ENCODE peak calls at places on chromosomes 13 and 19, in ten cellular contexts. L is activated T-helper 1 cell treated with Interleukin-2 at 50 U/mL for 16 hours; G is NCI-H446; S is head of caudate nucleus; W is stimulated activated CD4-positive, alpha-beta T cell treated with anti-CD3 and anti-CD28 coated beads, Interleukin-4, amount 100 ng/mL, for 1 hour; D is Caco-2; N is mesothelial cell of epicardium; U is germinal center; X is progenitor cell of endocrine pancreas; V is NCI-H524 treated with DMSO at 0.1 percent for 48 hours. Z is an unnamed sample.

GRCh38 chr19:35641515-35642151 is at the start of gene ETV2:
- DNase-seq in X (no peak), L (no peak), N (no peak), S (no peak), G (no peak), V (no peak), W (no peak), U (peak; percentile 59), D (no peak), Z (no peak)

GRCh38 chr19:48962029-48962848 is 2.9 kb upstream of the FTL start:
- DNase-seq in V (no peak), W (peak; percentile 23), U (peak; percentile 75), G (no peak), L (no peak), S (peak; percentile 35), D (peak; percentile 89), X (no peak), N (no peak), Z (peak; percentile 81)

GRCh38 chr19:4082172-4082571 is 15.5 kb upstream of the ZBTB7A start:
- DNase-seq in G (no peak), D (no peak), S (no peak), W (no peak), X (no peak), N (no peak), U (no peak), V (no peak), L (no peak), Z (no peak)

GRCh38 chr19:2235396-2236284 is 489 bp downstream of the PLEKHJ1 start:
- DNase-seq in X (peak; percentile 31), U (no peak), D (no peak), G (no peak), S (no peak), V (no peak), W (peak; percentile 43), N (no peak), L (no peak), Z (peak; percentile 85)

GRCh38 chr19:34963531-34964406 is at the start of gene ZNF792:
- DNase-seq in D (peak; percentile 62), U (peak; percentile 73), X (peak; percentile 57), N (peak; percentile 49), G (no peak), S (peak; percentile 63), L (peak; percentile 17), W (peak; percentile 53), V (no peak), Z (peak; percentile 56)

GRCh38 chr19:35348909-35349611 is 1.4 kb downstream of the FFAR1 start:
- DNase-seq in U (peak; percentile 61), V (no peak), X (no peak), S (no peak), D (peak; percentile 22), G (no peak), W (no peak), N (no peak), L (no peak), Z (no peak)

GRCh38 chr13:72462726-72463125 is 264.7 kb downstream of the MZT1 start:
- DNase-seq in U (no peak), D (no peak), X (no peak), G (no peak), S (no peak), L (no peak), W (no peak), N (no peak), V (no peak), Z (no peak)

GRCh38 chr19:13026478-13026999 is 31.3 kb downstream of the NFIX start:
- DNase-seq in V (no peak), G (no peak), X (no peak), W (no peak), D (no peak), N (no peak), S (no peak), U (no peak), L (no peak), Z (peak; percentile 96)

GRCh38 chr19:49543032-49543431 is 15.2 kb downstream of the RCN3 start:
- DNase-seq in D (no peak), L (no peak), V (no peak), N (no peak), U (no peak), W (no peak), X (no peak), G (no peak), S (no peak), Z (no peak)

GRCh38 chr19:12834976-12835757 is 788 bp upstream of the RTBDN start:
- DNase-seq in L (no peak), G (no peak), V (peak; percentile 17), D (peak; percentile 52), X (no peak), S (peak; percentile 30), U (peak; percentile 75), W (peak; percentile 36), N (no peak), Z (no peak)

GRCh38 chr19:14916848-14917247 is 24.4 kb upstream of the OR7C2 start:
- DNase-seq in W (no peak), X (no peak), N (no peak), V (no peak), D (no peak), G (no peak), S (peak; percentile 25), U (no peak), L (no peak), Z (no peak)

GRCh38 chr13:72952529-72953141 is 106.2 kb upstream of the KLF5 start:
- DNase-seq in G (no peak), S (no peak), L (no peak), X (no peak), W (no peak), D (no peak), U (no peak), V (no peak), N (no peak), Z (no peak)

GRCh38 chr19:4130635-4131438 is 6.9 kb upstream of the MAP2K2 start:
- DNase-seq in L (no peak), G (no peak), N (no peak), V (no peak), U (no peak), S (no peak), W (no peak), D (peak; percentile 67), X (no peak), Z (peak; percentile 93)

GRCh38 chr13:98686281-98686680 is 66.2 kb downstream of the SLC15A1 start:
- DNase-seq in U (no peak), X (no peak), S (no peak), V (no peak), D (no peak), W (no peak), N (no peak), L (no peak), G (no peak), Z (no peak)

GRCh38 chr13:39297664-39298171 is 259.5 kb downstream of the NHLRC3 start:
- DNase-seq in L (no peak), N (no peak), G (no peak), V (no peak), X (no peak), S (no peak), D (no peak), W (no peak), U (no peak), Z (no peak)

GRCh38 chr13:33351324-33351723 is 65.8 kb upstream of the STARD13 start:
- DNase-seq in L (no peak), D (no peak), S (no peak), U (no peak), W (no peak), N (no peak), X (no peak), V (no peak), G (no peak), Z (no peak)

GRCh38 chr19:5479958-5480357 is 24.7 kb downstream of the ZNRF4 start:
- DNase-seq in D (no peak), S (no peak), G (no peak), N (no peak), V (peak; percentile 66), L (no peak), X (no peak), U (no peak), W (no peak), Z (no peak)

GRCh38 chr19:42409477-42409876 is 17.7 kb downstream of the LIPE start:
- DNase-seq in W (no peak), S (no peak), L (no peak), U (no peak), G (no peak), V (no peak), N (no peak), X (peak; percentile 51), D (no peak), Z (no peak)

GRCh38 chr13:33347866-33348265 is 62.3 kb upstream of the STARD13 start:
- DNase-seq in U (no peak), L (no peak), S (peak; percentile 66), X (no peak), G (no peak), N (no peak), V (no peak), W (no peak), D (no peak), Z (no peak)

GRCh38 chr13:64410654-64411053 is 2819.5 kb downstream of the PCDH9 start:
- DNase-seq in D (no peak), V (no peak), S (no peak), N (no peak), U (no peak), X (no peak), G (no peak), W (no peak), L (no peak), Z (no peak)

GRCh38 chr19:54316746-54317107 is 3.8 kb upstream of the LILRA5 start:
- DNase-seq in S (no peak), D (no peak), W (no peak), L (no peak), N (no peak), U (no peak), V (no peak), G (no peak), X (no peak), Z (no peak)

GRCh38 chr13:71695662-71696061 is 171.3 kb downstream of the DACH1 start:
- DNase-seq in S (no peak), N (no peak), W (no peak), L (no peak), V (no peak), U (no peak), G (no peak), D (no peak), X (no peak), Z (no peak)

GRCh38 chr13:76969488-76970365 is 21.4 kb downstream of the ACOD1 start:
- DNase-seq in L (no peak), U (no peak), S (no peak), G (no peak), V (no peak), D (no peak), N (no peak), X (no peak), W (no peak), Z (no peak)

GRCh38 chr19:3783660-3784584 is 2.3 kb downstream of the MATK start:
- DNase-seq in D (no peak), N (no peak), U (no peak), W (peak; percentile 58), G (no peak), X (no peak), S (no peak), L (no peak), V (no peak), Z (peak; percentile 47)

GRCh38 chr13:114096811-114097503 is 35.5 kb downstream of the RASA3 start:
- DNase-seq in L (no peak), D (peak; percentile 26), N (no peak), U (no peak), X (no peak), V (no peak), S (no peak), G (no peak), W (no peak), Z (no peak)

GRCh38 chr19:7494416-7495098 is 5.7 kb upstream of the PEX11G start:
- DNase-seq in G (no peak), U (no peak), D (no peak), S (peak; percentile 69), V (no peak), X (no peak), N (no peak), W (no peak), L (no peak), Z (peak; percentile 80)

GRCh38 chr19:48348737-48349136 is 15.0 kb downstream of the TMEM143 start:
- DNase-seq in N (no peak), X (no peak), V (no peak), W (no peak), S (no peak), U (no peak), G (no peak), L (no peak), D (no peak), Z (no peak)

GRCh38 chr13:45602183-45602582 is 13.4 kb downstream of the ERICH6B start:
- DNase-seq in U (no peak), L (no peak), X (no peak), G (no peak), S (no peak), N (no peak), V (no peak), W (no peak), D (no peak), Z (no peak)

Z was measured in HepG2.